ENCODE peak calls at places on chromosomes 7 and 10, in six cellular contexts. V, Z, P, H, R and T are unnamed samples.

GRCh38 chr10:36712695-36713094 is 412.7 kb upstream of the ANKRD30A start:
- DNase-seq in V (peak), R (no peak), Z (no peak), H (no peak), P (no peak), T (no peak)

GRCh38 chr7:17131060-17131345 is 167.4 kb upstream of the AHR start:
- DNase-seq in H (peak), R (no peak), V (peak), Z (no peak), P (no peak), T (no peak)

GRCh38 chr10:80187465-80188409 is 17.6 kb downstream of the ANXA11 start:
- DNase-seq in V (no peak), H (no peak), R (peak), Z (peak), P (no peak), T (no peak)

GRCh38 chr10:87659571-87660483 is at the start of gene PAPSS2:
- DNase-seq in P (peak), R (no peak), Z (no peak), H (peak), V (peak), T (no peak)

GRCh38 chr10:8026349-8027259 is 27.9 kb upstream of the GATA3 start:
- DNase-seq in P (no peak), H (no peak), R (no peak), Z (no peak), V (no peak), T (no peak)

GRCh38 chr10:79273603-79274002 is 73.7 kb upstream of the PPIF start:
- DNase-seq in Z (no peak), R (no peak), P (no peak), H (no peak), V (no peak), T (no peak)

GRCh38 chr7:128410092-128410665 is 397 bp upstream of the IMPDH1 start:
- DNase-seq in P (peak), V (peak), Z (peak), R (no peak), H (peak), T (peak)

GRCh38 chr7:9201928-9202327 is 768.5 kb downstream of the NXPH1 start:
- DNase-seq in R (no peak), H (no peak), P (no peak), Z (no peak), V (no peak), T (no peak)

GRCh38 chr7:116173051-116174028 is 37.0 kb upstream of the TES start:
- DNase-seq in Z (peak), P (peak), V (peak), H (peak), R (no peak), T (peak)

GRCh38 chr10:8403711-8404371 is 349.4 kb downstream of the GATA3 start:
- DNase-seq in P (no peak), V (no peak), R (no peak), H (no peak), Z (no peak), T (no peak)

GRCh38 chr7:131279044-131279443 is 48.6 kb upstream of the MKLN1 start:
- DNase-seq in R (no peak), P (no peak), Z (no peak), H (no peak), V (no peak), T (no peak)

GRCh38 chr7:128352138-128352537 is 8.4 kb upstream of the RBM28 start:
- DNase-seq in H (peak), Z (no peak), V (peak), P (peak), R (no peak), T (no peak)

GRCh38 chr7:151876899-151877777 is at the start of gene PRKAG2:
- DNase-seq in H (peak), R (no peak), V (no peak), P (peak), Z (no peak), T (no peak)

GRCh38 chr10:13930123-13930522 is 343.4 kb downstream of the PRPF18 start:
- DNase-seq in Z (no peak), P (no peak), R (no peak), H (no peak), V (no peak), T (no peak)

GRCh38 chr7:142025896-142026295 is 30.2 kb downstream of the MGAM start:
- DNase-seq in R (no peak), Z (no peak), P (no peak), V (no peak), H (peak), T (no peak)

DNA sequence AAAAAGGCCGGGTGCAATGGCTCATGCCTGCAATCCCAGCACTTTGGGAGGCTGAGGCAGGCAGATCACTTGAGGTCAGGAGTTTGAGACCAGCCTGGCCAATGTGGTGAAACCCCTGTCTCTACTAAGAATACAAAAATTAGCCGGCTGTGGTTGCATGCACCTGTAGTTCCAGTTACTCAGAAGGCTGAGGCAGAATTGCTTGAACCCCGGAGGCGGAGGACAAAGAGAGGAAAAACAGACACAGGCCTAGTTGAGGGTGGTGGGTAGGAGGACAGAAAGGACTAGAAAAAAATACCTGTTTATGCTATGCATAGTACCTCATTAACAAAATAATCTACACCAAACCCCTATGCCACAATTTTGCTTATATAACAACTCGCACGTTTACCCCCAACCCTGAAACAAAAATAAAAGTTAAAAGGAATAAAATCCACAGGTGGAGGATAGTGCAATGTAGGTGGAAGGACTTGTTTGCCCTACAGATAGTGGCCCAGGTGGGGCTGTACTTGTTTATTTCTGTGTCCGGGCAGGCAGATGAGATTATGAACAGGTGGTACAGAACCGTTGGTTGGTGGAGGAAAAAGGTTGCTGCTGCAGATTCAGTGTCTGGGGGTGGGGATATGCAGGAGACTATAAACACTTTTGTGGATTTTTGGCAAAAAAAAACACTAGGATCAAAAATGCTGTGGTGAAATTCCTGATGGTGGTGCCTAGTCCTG is 5.1 kb downstream of the ZNF680 start:
- DNase-seq in R (no peak), P (no peak), H (no peak), V (no peak), Z (peak), T (no peak)
- H3K4me2 ChIP-seq in R (no peak), P (no peak), H (no peak), V (no peak), Z (peak), T (no peak)

DNA sequence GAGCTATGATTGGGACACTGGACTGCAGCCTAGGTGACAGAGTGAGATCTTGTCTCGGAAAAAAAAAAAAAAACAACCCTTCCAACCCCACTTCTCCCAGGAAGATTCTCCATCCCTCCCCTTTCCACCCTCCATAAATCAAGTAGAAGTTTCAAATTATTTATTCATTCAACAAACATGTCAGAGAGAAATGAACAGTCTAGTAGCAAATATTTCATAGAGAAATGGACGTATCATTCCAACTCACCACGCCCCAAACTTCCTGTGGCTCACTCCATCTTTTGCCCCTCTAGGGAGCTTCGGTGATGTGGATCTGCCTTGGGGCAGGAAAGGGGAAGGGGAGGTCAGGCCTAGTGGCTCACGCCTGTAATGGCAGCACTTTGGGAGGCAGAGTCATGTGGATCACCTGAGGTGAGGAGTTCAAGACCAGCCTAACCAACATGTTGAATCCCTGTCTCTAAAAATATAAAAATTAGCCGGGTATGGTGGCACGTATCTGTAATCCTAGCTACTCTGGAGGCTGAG is 638 bp upstream of the TRAPPC14 start:
- DNase-seq in V (no peak), R (no peak), Z (no peak), P (no peak), H (no peak), T (no peak)
- H2AFZ ChIP-seq in V (peak), R (peak), Z (peak), P (peak), H (no peak), T (peak)

DNA sequence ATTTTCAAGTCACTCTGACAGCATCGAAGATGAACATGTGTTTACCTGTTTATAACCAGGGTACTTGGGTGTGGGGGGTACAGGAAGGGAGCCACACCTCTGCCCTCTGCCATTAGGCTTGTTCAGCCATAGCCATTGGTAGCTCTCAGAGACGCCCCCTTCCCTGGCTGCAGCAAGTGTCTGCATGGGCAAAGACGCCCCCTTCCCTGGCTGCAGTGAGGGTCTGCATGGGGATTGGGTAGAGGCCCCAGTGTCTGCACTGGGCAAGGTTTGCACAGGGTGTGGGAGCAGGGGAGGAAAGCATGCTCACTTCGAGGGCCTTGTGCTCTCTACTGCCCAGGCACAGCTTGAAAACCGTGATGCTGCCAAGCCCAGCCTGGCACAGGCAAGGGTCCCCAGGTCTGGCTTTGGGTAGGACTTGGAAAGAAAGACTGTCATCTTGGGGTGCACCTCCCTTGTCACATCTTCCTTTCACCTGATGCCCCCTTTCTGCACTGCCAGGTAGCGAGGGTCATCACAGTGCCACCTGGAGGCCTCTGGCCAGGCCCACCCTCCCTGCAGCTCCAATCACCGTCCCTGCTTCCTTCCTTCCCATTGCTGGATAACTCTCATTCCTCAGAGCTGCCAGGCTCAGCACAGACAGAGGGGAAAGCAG is 3.7 kb downstream of the TMEM225B start:
- DNase-seq in V (no peak), P (no peak), Z (no peak), R (no peak), H (no peak), T (no peak)
- H3K4me2 ChIP-seq in V (no peak), P (no peak), Z (no peak), R (no peak), H (no peak), T (no peak)

DNA sequence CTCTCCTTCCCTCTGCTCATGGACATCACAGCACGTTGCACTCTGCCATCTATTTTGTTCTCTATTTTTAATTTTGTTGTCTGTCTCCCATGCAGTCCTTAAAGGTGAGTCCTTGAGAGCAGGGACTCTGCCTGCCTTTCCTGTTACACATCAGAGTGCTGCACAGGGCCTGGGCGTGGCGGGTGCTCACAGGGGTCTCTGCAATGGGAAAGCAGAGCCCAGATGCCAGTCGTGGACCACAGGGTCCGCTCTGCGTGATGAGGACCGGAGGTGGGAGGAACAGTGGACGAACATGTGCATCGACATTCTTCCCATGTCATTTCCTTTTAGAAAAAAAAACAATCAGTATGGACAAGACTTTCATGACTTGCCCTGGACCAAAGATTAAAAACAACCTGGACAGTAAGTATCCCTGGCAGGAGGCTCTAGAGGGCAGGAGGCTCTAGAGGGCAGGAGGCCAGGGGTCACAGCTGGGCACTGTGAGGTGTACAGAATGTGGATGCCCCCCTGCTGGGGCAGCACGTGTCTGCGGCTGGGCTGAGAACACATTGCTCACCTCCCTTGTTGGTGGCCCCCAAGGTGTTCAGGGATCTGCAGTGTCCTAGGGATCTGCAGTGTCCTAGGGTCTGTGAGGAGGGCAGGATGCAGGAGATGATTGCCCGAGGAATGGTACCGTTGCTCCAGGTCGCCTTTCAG is 29.6 kb upstream of the ZNF488 start:
- DNase-seq in H (no peak), V (no peak), P (no peak), R (no peak), Z (no peak), T (no peak)
- H2AFZ ChIP-seq in H (no peak), V (peak), P (no peak), R (no peak), Z (no peak), T (no peak)

GRCh38 chr7:70178206-70178605 is 579.9 kb downstream of the AUTS2 start:
- DNase-seq in P (no peak), Z (no peak), V (no peak), H (no peak), R (no peak), T (no peak)
- H3K4me2 ChIP-seq in P (no peak), Z (no peak), V (no peak), H (no peak), R (no peak), T (no peak)